ENCODE peak calls at places on chromosomes 3 and 15, in ten cellular contexts. One of them, this sample, is unnamed.
A peak's percentile ranks its signal among the peaks of the same experiment; 100 is the strongest.

GRCh38 chr3:167851171-167851570 is 115.7 kb downstream of the SERPINI1 start:
- DNase-seq in uterus: no peak
- DNase-seq in H1: no peak
- DNase-seq in fibroblast of lung: peak; percentile 45
- DNase-seq in CD8-positive, alpha-beta memory T cell: no peak
- DNase-seq in lung: no peak
- DNase-seq in IMR-90: peak; percentile 7
- DNase-seq in neuronal stem cell: no peak
- DNase-seq in spleen: no peak
- DNase-seq in brain microvascular endothelial cell: peak; percentile 40
- DNase-seq in this sample: peak; percentile 47

GRCh38 chr3:48411606-48412374 is 18.1 kb downstream of the PLXNB1 start:
- DNase-seq in IMR-90: no peak
- DNase-seq in lung: no peak
- DNase-seq in brain microvascular endothelial cell: no peak
- DNase-seq in neuronal stem cell: no peak
- DNase-seq in H1: no peak
- DNase-seq in fibroblast of lung: no peak
- DNase-seq in CD8-positive, alpha-beta memory T cell: no peak
- DNase-seq in spleen: peak; percentile 54
- DNase-seq in uterus: no peak
- DNase-seq in this sample: no peak

GRCh38 chr15:49492834-49493233 is 69.8 kb downstream of the FGF7 start:
- DNase-seq in uterus: no peak
- DNase-seq in spleen: no peak
- DNase-seq in lung: no peak
- DNase-seq in neuronal stem cell: no peak
- DNase-seq in IMR-90: peak; percentile 90
- DNase-seq in brain microvascular endothelial cell: no peak
- DNase-seq in fibroblast of lung: peak; percentile 28
- DNase-seq in H1: no peak
- DNase-seq in CD8-positive, alpha-beta memory T cell: no peak
- DNase-seq in this sample: peak; percentile 87

GRCh38 chr3:98501270-98501669 is 3.8 kb downstream of the OR5K2 start:
- DNase-seq in uterus: no peak
- DNase-seq in H1: no peak
- DNase-seq in lung: no peak
- DNase-seq in CD8-positive, alpha-beta memory T cell: no peak
- DNase-seq in brain microvascular endothelial cell: no peak
- DNase-seq in IMR-90: no peak
- DNase-seq in neuronal stem cell: no peak
- DNase-seq in spleen: no peak
- DNase-seq in fibroblast of lung: no peak
- DNase-seq in this sample: no peak

GRCh38 chr3:111619833-111620232 is 24.7 kb upstream of the ZBED2 start:
- DNase-seq in CD8-positive, alpha-beta memory T cell: no peak
- DNase-seq in IMR-90: peak; percentile 21
- DNase-seq in H1: no peak
- DNase-seq in brain microvascular endothelial cell: no peak
- DNase-seq in lung: no peak
- DNase-seq in neuronal stem cell: no peak
- DNase-seq in fibroblast of lung: peak; percentile 70
- DNase-seq in spleen: no peak
- DNase-seq in uterus: no peak
- DNase-seq in this sample: peak; percentile 82

GRCh38 chr3:72145506-72146380 is 360.8 kb upstream of the PROK2 start:
- DNase-seq in lung: no peak
- DNase-seq in uterus: peak; percentile 79
- DNase-seq in IMR-90: peak; percentile 69
- DNase-seq in neuronal stem cell: no peak
- DNase-seq in CD8-positive, alpha-beta memory T cell: no peak
- DNase-seq in fibroblast of lung: peak; percentile 87
- DNase-seq in H1: no peak
- DNase-seq in brain microvascular endothelial cell: peak; percentile 74
- DNase-seq in spleen: no peak
- DNase-seq in this sample: peak; percentile 34

GRCh38 chr3:160707187-160707789 is 30.3 kb downstream of the ARL14 start:
- DNase-seq in brain microvascular endothelial cell: peak; percentile 48
- DNase-seq in uterus: peak; percentile 26
- DNase-seq in lung: no peak
- DNase-seq in spleen: no peak
- DNase-seq in fibroblast of lung: peak; percentile 45
- DNase-seq in H1: no peak
- DNase-seq in IMR-90: peak; percentile 50
- DNase-seq in CD8-positive, alpha-beta memory T cell: peak; percentile 40
- DNase-seq in neuronal stem cell: peak; percentile 43
- DNase-seq in this sample: peak; percentile 58

GRCh38 chr3:30269751-30270445 is 336.5 kb upstream of the TGFBR2 start:
- DNase-seq in IMR-90: no peak
- DNase-seq in CD8-positive, alpha-beta memory T cell: no peak
- DNase-seq in neuronal stem cell: no peak
- DNase-seq in fibroblast of lung: peak; percentile 74
- DNase-seq in H1: no peak
- DNase-seq in uterus: no peak
- DNase-seq in lung: no peak
- DNase-seq in brain microvascular endothelial cell: no peak
- DNase-seq in spleen: peak; percentile 74
- DNase-seq in this sample: no peak

GRCh38 chr3:16181361-16181760 is 6.9 kb downstream of the GALNT15 start:
- DNase-seq in lung: peak; percentile 62
- DNase-seq in spleen: no peak
- DNase-seq in brain microvascular endothelial cell: no peak
- DNase-seq in IMR-90: peak; percentile 62
- DNase-seq in neuronal stem cell: no peak
- DNase-seq in fibroblast of lung: no peak
- DNase-seq in H1: no peak
- DNase-seq in CD8-positive, alpha-beta memory T cell: no peak
- DNase-seq in uterus: peak; percentile 59
- DNase-seq in this sample: no peak

DNA sequence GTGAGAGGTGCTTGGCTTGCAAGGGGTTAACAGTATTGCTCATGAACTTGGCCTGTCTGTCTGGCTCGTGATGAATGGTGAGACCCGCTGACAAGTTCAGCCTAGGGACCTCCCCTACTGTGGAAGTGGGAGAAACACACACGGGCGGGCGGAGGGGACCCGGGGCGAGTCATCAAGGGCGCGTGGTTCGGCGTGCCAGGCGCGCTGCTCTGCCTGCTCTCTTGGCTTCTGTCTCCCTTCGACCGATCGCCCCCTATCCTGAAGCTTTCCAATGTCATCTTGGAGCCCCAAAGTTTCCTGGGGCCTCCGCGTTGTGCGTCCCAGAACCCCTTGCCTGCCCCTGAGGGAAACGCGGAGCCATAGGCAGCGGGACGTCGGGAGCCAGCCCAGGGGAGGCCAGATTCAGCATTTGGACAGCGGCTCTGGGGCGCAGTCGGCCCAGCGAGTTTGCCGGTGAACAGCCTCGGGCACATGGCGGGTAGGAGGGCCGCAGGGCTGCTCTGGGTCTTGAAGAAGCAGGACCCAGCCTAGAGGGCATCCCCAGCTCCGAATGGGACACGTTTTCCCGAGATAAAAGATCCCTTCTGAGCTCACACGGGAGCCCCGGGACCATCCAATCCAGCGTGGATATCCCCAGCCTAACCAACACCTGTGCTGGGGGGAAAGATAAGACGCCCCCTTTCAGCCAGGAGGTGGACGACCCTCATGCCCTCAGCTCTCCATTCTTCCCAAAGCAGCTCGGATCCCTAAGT is 27.0 kb upstream of the POLG start:
- DNase-seq in uterus: peak; percentile 32
- DNase-seq in H1: no peak
- DNase-seq in fibroblast of lung: peak; percentile 55
- DNase-seq in lung: peak; percentile 61
- DNase-seq in neuronal stem cell: peak; percentile 82
- DNase-seq in spleen: peak; percentile 82
- DNase-seq in CD8-positive, alpha-beta memory T cell: peak; percentile 59
- DNase-seq in IMR-90: peak; percentile 52
- DNase-seq in brain microvascular endothelial cell: peak; percentile 33
- DNase-seq in this sample: peak; percentile 26
- H3K27me3 ChIP-seq in uterus: peaks cover 34% of the 10 kb centered on the region
- H3K27me3 ChIP-seq in H1: peaks cover 99% of the 10 kb centered on the region
- H3K27me3 ChIP-seq in fibroblast of lung: peaks cover 82% of the 10 kb centered on the region
- H3K27me3 ChIP-seq in lung: peaks cover 32% of the 10 kb centered on the region
- H3K27me3 ChIP-seq in neuronal stem cell: peaks cover 95% of the 10 kb centered on the region
- H3K27me3 ChIP-seq in spleen: peaks cover 100% of the 10 kb centered on the region
- H3K27me3 ChIP-seq in CD8-positive, alpha-beta memory T cell: peaks cover 79% of the 10 kb centered on the region
- H3K27me3 ChIP-seq in IMR-90: peaks cover 89% of the 10 kb centered on the region
- H3K27me3 ChIP-seq in brain microvascular endothelial cell: peaks cover 94% of the 10 kb centered on the region
- H3K27me3 ChIP-seq in this sample: peaks cover 71% of the 10 kb centered on the region

DNA sequence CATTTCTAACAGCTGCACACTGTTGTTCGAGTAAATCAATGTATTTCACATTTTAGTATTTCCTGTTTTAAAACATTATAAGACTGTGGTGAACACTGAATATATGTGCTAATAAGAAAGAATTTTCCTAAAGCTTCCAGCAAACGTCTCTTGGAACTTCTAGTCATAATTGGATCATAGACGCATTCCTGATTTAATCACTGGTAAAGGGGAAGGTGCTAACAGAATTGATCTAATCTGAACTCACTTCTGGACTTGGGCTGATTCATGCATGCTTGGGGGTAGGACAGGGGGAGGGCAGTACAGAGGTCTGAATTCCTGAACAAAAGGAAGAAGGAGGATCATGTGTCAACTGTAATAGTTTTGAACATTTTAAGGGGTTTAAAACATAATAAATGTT is 7.3 kb upstream of the LEKR1 start:
- DNase-seq in uterus: no peak
- DNase-seq in brain microvascular endothelial cell: peak; percentile 84
- DNase-seq in CD8-positive, alpha-beta memory T cell: no peak
- DNase-seq in H1: no peak
- DNase-seq in lung: no peak
- DNase-seq in neuronal stem cell: no peak
- DNase-seq in spleen: no peak
- DNase-seq in fibroblast of lung: peak; percentile 92
- DNase-seq in IMR-90: peak; percentile 74
- DNase-seq in this sample: peak; percentile 96
- H3K27me3 ChIP-seq in uterus: no peaks in the 10 kb centered on the region
- H3K27me3 ChIP-seq in brain microvascular endothelial cell: no peaks in the 10 kb centered on the region
- H3K27me3 ChIP-seq in CD8-positive, alpha-beta memory T cell: no peaks in the 10 kb centered on the region
- H3K27me3 ChIP-seq in H1: peaks cover 33% of the 10 kb centered on the region
- H3K27me3 ChIP-seq in lung: no peaks in the 10 kb centered on the region
- H3K27me3 ChIP-seq in neuronal stem cell: peaks cover 13% of the 10 kb centered on the region
- H3K27me3 ChIP-seq in spleen: no peaks in the 10 kb centered on the region
- H3K27me3 ChIP-seq in fibroblast of lung: no peaks in the 10 kb centered on the region
- H3K27me3 ChIP-seq in IMR-90: no peaks in the 10 kb centered on the region
- H3K27me3 ChIP-seq in this sample: no peaks in the 10 kb centered on the region

DNA sequence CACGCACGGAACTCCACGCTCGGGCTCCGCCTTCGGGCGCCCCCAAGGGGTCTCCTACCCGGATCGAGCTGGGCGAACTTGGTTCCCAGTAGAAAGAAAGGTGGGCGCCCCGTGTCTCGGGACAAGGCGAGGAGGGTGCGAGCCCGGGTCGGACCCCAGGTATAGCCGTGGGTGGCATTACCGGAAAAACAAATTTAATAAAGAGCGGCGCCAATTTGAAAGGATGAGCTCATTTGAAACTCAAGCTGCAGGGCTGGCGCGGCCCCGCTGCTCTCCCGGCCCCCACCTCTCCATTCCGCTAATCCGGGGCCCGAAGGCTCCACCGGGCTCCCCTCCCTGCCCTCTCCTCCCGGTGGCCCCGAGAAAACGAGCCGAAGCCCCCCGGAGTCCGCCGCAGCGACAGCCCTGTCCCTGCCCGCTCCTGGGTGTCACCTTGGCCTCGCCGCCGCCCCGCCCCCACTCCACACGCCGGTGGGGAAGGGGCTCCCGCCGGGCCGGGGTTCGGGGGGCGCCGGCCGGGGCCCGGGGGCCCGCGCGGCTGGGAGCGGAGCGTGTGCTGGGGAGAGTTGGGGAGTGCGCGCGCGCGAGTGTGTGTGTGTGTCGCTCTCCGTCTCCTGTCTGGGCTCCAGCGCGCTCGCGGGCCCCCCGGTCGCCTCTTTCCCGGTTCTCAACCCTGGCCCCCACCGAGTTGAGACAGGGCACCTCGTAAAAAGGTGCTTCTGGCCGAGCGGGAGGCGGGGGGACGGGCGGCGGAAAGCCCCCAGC is 1.4 kb downstream of the IGF2BP2 start:
- DNase-seq in fibroblast of lung: peak; percentile 62
- DNase-seq in CD8-positive, alpha-beta memory T cell: peak; percentile 13
- DNase-seq in neuronal stem cell: no peak
- DNase-seq in IMR-90: peak; percentile 41
- DNase-seq in uterus: peak; percentile 36
- DNase-seq in H1: no peak
- DNase-seq in spleen: peak; percentile 82
- DNase-seq in brain microvascular endothelial cell: no peak
- DNase-seq in lung: peak; percentile 37
- DNase-seq in this sample: no peak
- H3K27me3 ChIP-seq in fibroblast of lung: no peaks in the 10 kb centered on the region
- H3K27me3 ChIP-seq in CD8-positive, alpha-beta memory T cell: peaks cover 39% of the 10 kb centered on the region
- H3K27me3 ChIP-seq in neuronal stem cell: no peaks in the 10 kb centered on the region
- H3K27me3 ChIP-seq in IMR-90: no peaks in the 10 kb centered on the region
- H3K27me3 ChIP-seq in uterus: no peaks in the 10 kb centered on the region
- H3K27me3 ChIP-seq in H1: peaks cover 5% of the 10 kb centered on the region
- H3K27me3 ChIP-seq in spleen: peaks cover 75% of the 10 kb centered on the region
- H3K27me3 ChIP-seq in brain microvascular endothelial cell: no peaks in the 10 kb centered on the region
- H3K27me3 ChIP-seq in lung: no peaks in the 10 kb centered on the region
- H3K27me3 ChIP-seq in this sample: no peaks in the 10 kb centered on the region

GRCh38 chr15:79172032-79172481 is 81.5 kb upstream of the RASGRF1 start:
- DNase-seq in H1: no peak
- DNase-seq in spleen: no peak
- DNase-seq in brain microvascular endothelial cell: no peak
- DNase-seq in IMR-90: no peak
- DNase-seq in neuronal stem cell: no peak
- DNase-seq in uterus: no peak
- DNase-seq in CD8-positive, alpha-beta memory T cell: no peak
- DNase-seq in fibroblast of lung: no peak
- DNase-seq in lung: no peak
- DNase-seq in this sample: no peak

GRCh38 chr15:79171320-79172031 is 80.9 kb upstream of the RASGRF1 start:
- DNase-seq in neuronal stem cell: no peak
- DNase-seq in lung: no peak
- DNase-seq in CD8-positive, alpha-beta memory T cell: no peak
- DNase-seq in fibroblast of lung: no peak
- DNase-seq in brain microvascular endothelial cell: no peak
- DNase-seq in spleen: no peak
- DNase-seq in uterus: no peak
- DNase-seq in H1: no peak
- DNase-seq in IMR-90: no peak
- DNase-seq in this sample: no peak

GRCh38 chr15:79170256-79170664 is 79.7 kb upstream of the RASGRF1 start:
- DNase-seq in brain microvascular endothelial cell: peak; percentile 33
- DNase-seq in spleen: no peak
- DNase-seq in IMR-90: no peak
- DNase-seq in uterus: no peak
- DNase-seq in lung: no peak
- DNase-seq in CD8-positive, alpha-beta memory T cell: no peak
- DNase-seq in H1: no peak
- DNase-seq in fibroblast of lung: peak; percentile 29
- DNase-seq in neuronal stem cell: no peak
- DNase-seq in this sample: peak; percentile 85

GRCh38 chr15:79176151-79176550 is 85.6 kb upstream of the RASGRF1 start:
- DNase-seq in neuronal stem cell: no peak
- DNase-seq in lung: no peak
- DNase-seq in brain microvascular endothelial cell: no peak
- DNase-seq in spleen: no peak
- DNase-seq in H1: no peak
- DNase-seq in IMR-90: no peak
- DNase-seq in uterus: no peak
- DNase-seq in CD8-positive, alpha-beta memory T cell: no peak
- DNase-seq in fibroblast of lung: no peak
- DNase-seq in this sample: no peak

GRCh38 chr15:79172801-79173460 is 82.4 kb upstream of the RASGRF1 start:
- DNase-seq in brain microvascular endothelial cell: no peak
- DNase-seq in neuronal stem cell: no peak
- DNase-seq in lung: no peak
- DNase-seq in H1: no peak
- DNase-seq in spleen: no peak
- DNase-seq in uterus: no peak
- DNase-seq in CD8-positive, alpha-beta memory T cell: no peak
- DNase-seq in IMR-90: no peak
- DNase-seq in fibroblast of lung: no peak
- DNase-seq in this sample: no peak
- H3K27me3 ChIP-seq in brain microvascular endothelial cell: no peaks in the 10 kb centered on the region
- H3K27me3 ChIP-seq in neuronal stem cell: no peaks in the 10 kb centered on the region
- H3K27me3 ChIP-seq in lung: no peaks in the 10 kb centered on the region
- H3K27me3 ChIP-seq in H1: no peaks in the 10 kb centered on the region
- H3K27me3 ChIP-seq in spleen: peaks cover 81% of the 10 kb centered on the region
- H3K27me3 ChIP-seq in uterus: no peaks in the 10 kb centered on the region
- H3K27me3 ChIP-seq in CD8-positive, alpha-beta memory T cell: no peaks in the 10 kb centered on the region
- H3K27me3 ChIP-seq in IMR-90: peaks cover 13% of the 10 kb centered on the region
- H3K27me3 ChIP-seq in fibroblast of lung: no peaks in the 10 kb centered on the region
- H3K27me3 ChIP-seq in this sample: peaks cover 2% of the 10 kb centered on the region

This sample was measured in bronchial epithelial cell.